ENCODE peak calls at places on chromosomes 7 and 10, in nine cellular contexts. L is NCI-H1694 treated with DMSO at 0.1 percent for 48 hours; A is DMS79 treated with DMSO at 0.1 percent for 48 hours; D is lower leg skin; Q is T-helper 2 cell treated with Interferon-gamma antibody and Interleukin-4, amounts not matched to agents 5 μg/mL and 100 μg/mL, for 36 hours; I is smooth muscle cell of the brain vasculature; B is C1 segment of cervical spinal cord; U is astrocyte of the spinal cord; V is EL. M is an unnamed sample.
A peak's percentile ranks its signal among the peaks of the same experiment; 100 is the strongest.

GRCh38 chr7:100127866-100128601 is 1.3 kb downstream of the MBLAC1 start:
- DNase-seq in U (no peak), I (no peak), A (peak; percentile 62), V (peak; percentile 23), B (peak; percentile 45), Q (peak; percentile 22), D (no peak), L (peak; percentile 62), M (no peak)

GRCh38 chr7:142833174-142834027 is 21.5 kb upstream of the EPHB6 start:
- DNase-seq in A (no peak), B (no peak), L (no peak), Q (no peak), U (no peak), I (no peak), V (no peak), D (no peak), M (no peak)

GRCh38 chr7:128341733-128342132 is 2.0 kb downstream of the RBM28 start:
- DNase-seq in A (no peak), V (no peak), I (no peak), B (no peak), U (no peak), D (no peak), L (no peak), Q (no peak), M (no peak)

GRCh38 chr10:4354382-4354812 is 471.6 kb upstream of the AKR1E2 start:
- DNase-seq in V (peak; percentile 70), B (no peak), U (peak; percentile 91), D (no peak), Q (no peak), L (no peak), A (no peak), I (no peak), M (no peak)

GRCh38 chr7:42869131-42870020 is 42.5 kb downstream of the C7orf25 start:
- DNase-seq in I (no peak), A (no peak), Q (peak; percentile 80), D (no peak), V (peak; percentile 40), B (no peak), L (no peak), U (no peak), M (no peak)

GRCh38 chr10:20302033-20302432 is 485.8 kb downstream of the PLXDC2 start:
- DNase-seq in L (no peak), A (no peak), I (no peak), D (no peak), B (no peak), Q (no peak), V (no peak), U (no peak), M (no peak)

GRCh38 chr10:75705426-75705825 is 274.0 kb downstream of the LRMDA start:
- DNase-seq in I (no peak), A (no peak), B (no peak), Q (no peak), L (no peak), V (no peak), U (no peak), D (no peak), M (no peak)

GRCh38 chr7:114243646-114244045 is 171.0 kb upstream of the FOXP2 start:
- DNase-seq in B (no peak), D (no peak), I (no peak), L (no peak), Q (no peak), U (peak; percentile 20), V (no peak), A (no peak), M (no peak)

GRCh38 chr7:80450621-80451308 is 61.1 kb downstream of the GNAT3 start:
- DNase-seq in L (no peak), D (no peak), A (no peak), Q (no peak), U (peak; percentile 64), V (peak; percentile 32), B (no peak), I (no peak), M (no peak)

GRCh38 chr7:148335790-148336189 is 254.8 kb upstream of the C7orf33 start:
- DNase-seq in Q (no peak), I (no peak), U (no peak), A (no peak), V (no peak), B (no peak), D (no peak), L (no peak), M (no peak)

GRCh38 chr7:1884583-1885350 is 214.7 kb downstream of the ELFN1 start:
- DNase-seq in V (peak; percentile 29), B (no peak), D (no peak), U (no peak), A (no peak), Q (no peak), I (no peak), L (no peak), M (no peak)

GRCh38 chr10:87594864-87595263 is 64.8 kb upstream of the PAPSS2 start:
- DNase-seq in D (no peak), U (no peak), Q (no peak), A (no peak), V (no peak), B (no peak), I (no peak), L (no peak), M (no peak)

GRCh38 chr7:118938845-118939244 is 714.3 kb downstream of the ANKRD7 start:
- DNase-seq in I (no peak), L (no peak), Q (no peak), B (no peak), V (no peak), U (no peak), A (no peak), D (no peak), M (no peak)

GRCh38 chr10:73076361-73077183 is 20.1 kb downstream of the P4HA1 start:
- DNase-seq in I (no peak), V (peak; percentile 69), U (peak; percentile 80), B (peak; percentile 85), Q (no peak), L (no peak), A (no peak), D (no peak), M (peak; percentile 29)

GRCh38 chr10:48390933-48391845 is 84.7 kb downstream of the MAPK8 start:
- DNase-seq in D (no peak), I (no peak), A (no peak), B (no peak), Q (no peak), U (peak; percentile 66), L (no peak), V (peak; percentile 66), M (no peak)

GRCh38 chr10:2341298-2341697 is 604.0 kb upstream of the ADARB2 start:
- DNase-seq in V (no peak), Q (no peak), I (no peak), D (no peak), A (no peak), U (no peak), L (peak; percentile 45), B (no peak), M (no peak)